ENCODE peak calls at places on chromosomes 16 and 17, in five cellular contexts. One of them, this sample, is unnamed.

GRCh38 chr17:48163809-48164208 is 56.2 kb downstream of the SNX11 start:
- DNase-seq in trophoblast cell: no peak
- DNase-seq in testis: no peak
- DNase-seq in foreskin keratinocyte: no peak
- DNase-seq in small intestine: no peak
- DNase-seq in this sample: no peak

GRCh38 chr16:66287416-66287815 is 79.1 kb upstream of the CDH5 start:
- DNase-seq in trophoblast cell: no peak
- DNase-seq in testis: no peak
- DNase-seq in foreskin keratinocyte: no peak
- DNase-seq in small intestine: no peak
- DNase-seq in this sample: no peak

GRCh38 chr17:60832206-60832605 is 154.6 kb downstream of the BCAS3 start:
- DNase-seq in trophoblast cell: peak; percentile 3
- DNase-seq in testis: no peak
- DNase-seq in foreskin keratinocyte: no peak
- DNase-seq in small intestine: peak; percentile 8
- DNase-seq in this sample: peak; percentile 16

GRCh38 chr16:29990883-29991570 is 4.4 kb downstream of the HIRIP3 start:
- DNase-seq in trophoblast cell: no peak
- DNase-seq in testis: no peak
- DNase-seq in foreskin keratinocyte: no peak
- DNase-seq in small intestine: no peak
- DNase-seq in this sample: no peak

GRCh38 chr16:25896412-25896811 is 204.7 kb downstream of the HS3ST4 start:
- DNase-seq in trophoblast cell: no peak
- DNase-seq in testis: no peak
- DNase-seq in foreskin keratinocyte: no peak
- DNase-seq in small intestine: no peak
- DNase-seq in this sample: no peak

GRCh38 chr17:10614536-10615155 is 42.5 kb downstream of the MYH3 start:
- DNase-seq in trophoblast cell: peak; percentile 73
- DNase-seq in testis: peak; percentile 68
- DNase-seq in foreskin keratinocyte: no peak
- DNase-seq in small intestine: peak; percentile 44
- DNase-seq in this sample: peak; percentile 12

GRCh38 chr17:49850772-49851386 is 3.0 kb upstream of the TAC4 start:
- DNase-seq in trophoblast cell: peak; percentile 19
- DNase-seq in testis: no peak
- DNase-seq in foreskin keratinocyte: no peak
- DNase-seq in small intestine: no peak
- DNase-seq in this sample: no peak

GRCh38 chr17:35359396-35359795 is 14.0 kb downstream of the SLFN11 start:
- DNase-seq in trophoblast cell: no peak
- DNase-seq in testis: no peak
- DNase-seq in foreskin keratinocyte: no peak
- DNase-seq in small intestine: no peak
- DNase-seq in this sample: no peak

GRCh38 chr17:53227514-53227913 is 595.2 kb upstream of the KIF2B start:
- DNase-seq in trophoblast cell: no peak
- DNase-seq in testis: no peak
- DNase-seq in foreskin keratinocyte: no peak
- DNase-seq in small intestine: peak; percentile 10
- DNase-seq in this sample: no peak

GRCh38 chr17:19003966-19004600 is 481 bp downstream of the FAM83G start:
- DNase-seq in trophoblast cell: peak; percentile 63
- DNase-seq in testis: peak; percentile 25
- DNase-seq in foreskin keratinocyte: peak; percentile 49
- DNase-seq in small intestine: peak; percentile 57
- DNase-seq in this sample: peak; percentile 57

GRCh38 chr17:67700037-67700436 is 17.7 kb upstream of the NOL11 start:
- DNase-seq in trophoblast cell: no peak
- DNase-seq in testis: no peak
- DNase-seq in foreskin keratinocyte: no peak
- DNase-seq in small intestine: no peak
- DNase-seq in this sample: peak; percentile 17

GRCh38 chr16:1164382-1164781 is 11.5 kb downstream of the CACNA1H start:
- DNase-seq in trophoblast cell: no peak
- DNase-seq in testis: no peak
- DNase-seq in foreskin keratinocyte: no peak
- DNase-seq in small intestine: no peak
- DNase-seq in this sample: no peak

GRCh38 chr17:28773736-28774135 is 29.9 kb downstream of the TRAF4 start:
- DNase-seq in trophoblast cell: peak; percentile 78
- DNase-seq in testis: no peak
- DNase-seq in foreskin keratinocyte: no peak
- DNase-seq in small intestine: no peak
- DNase-seq in this sample: no peak

GRCh38 chr16:55853114-55853513 is 20.2 kb upstream of the CES1 start:
- DNase-seq in trophoblast cell: no peak
- DNase-seq in testis: no peak
- DNase-seq in foreskin keratinocyte: no peak
- DNase-seq in small intestine: no peak
- DNase-seq in this sample: no peak

GRCh38 chr16:20102521-20102920 is 28.8 kb upstream of the GPR139 start:
- DNase-seq in trophoblast cell: no peak
- DNase-seq in testis: no peak
- DNase-seq in foreskin keratinocyte: no peak
- DNase-seq in small intestine: no peak
- DNase-seq in this sample: no peak

GRCh38 chr16:578870-579405 is 9.2 kb downstream of the PIGQ start:
- DNase-seq in trophoblast cell: peak; percentile 89
- DNase-seq in testis: peak; percentile 73
- DNase-seq in foreskin keratinocyte: no peak
- DNase-seq in small intestine: peak; percentile 83
- DNase-seq in this sample: peak; percentile 64

GRCh38 chr16:78392585-78393195 is 293.2 kb downstream of the WWOX start:
- DNase-seq in trophoblast cell: no peak
- DNase-seq in testis: peak; percentile 18
- DNase-seq in foreskin keratinocyte: no peak
- DNase-seq in small intestine: no peak
- DNase-seq in this sample: no peak

DNA sequence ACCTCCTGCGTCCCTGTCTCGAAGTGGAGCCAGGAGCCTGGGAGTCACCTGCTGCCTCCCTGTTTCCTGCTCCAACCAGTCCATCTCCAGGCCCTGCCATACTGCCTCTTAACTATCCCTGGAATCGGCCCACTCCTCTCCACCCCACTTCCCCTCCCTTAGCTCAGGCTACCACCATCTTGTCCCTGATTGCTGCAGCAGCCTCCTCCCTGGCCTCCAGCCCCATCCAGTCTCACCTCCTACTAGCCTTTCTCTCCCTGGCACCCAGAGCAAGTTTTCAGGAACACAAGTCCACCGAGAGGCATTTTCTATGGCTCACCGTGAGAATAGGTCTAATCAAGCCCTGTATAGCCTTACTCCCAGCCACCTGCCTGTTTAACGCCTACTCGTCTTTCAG is 865 bp upstream of the CAMKK1 start:
- DNase-seq in trophoblast cell: no peak
- DNase-seq in testis: no peak
- DNase-seq in foreskin keratinocyte: no peak
- DNase-seq in small intestine: no peak
- DNase-seq in this sample: no peak
- H3K4me1 ChIP-seq in trophoblast cell: peaks cover 14% of the 10 kb centered on the region
- H3K4me1 ChIP-seq in testis: peaks cover 56% of the 10 kb centered on the region
- H3K4me1 ChIP-seq in foreskin keratinocyte: peaks cover 11% of the 10 kb centered on the region
- H3K4me1 ChIP-seq in small intestine: peaks cover 8% of the 10 kb centered on the region
- H3K4me1 ChIP-seq in this sample: peaks cover 9% of the 10 kb centered on the region

DNA sequence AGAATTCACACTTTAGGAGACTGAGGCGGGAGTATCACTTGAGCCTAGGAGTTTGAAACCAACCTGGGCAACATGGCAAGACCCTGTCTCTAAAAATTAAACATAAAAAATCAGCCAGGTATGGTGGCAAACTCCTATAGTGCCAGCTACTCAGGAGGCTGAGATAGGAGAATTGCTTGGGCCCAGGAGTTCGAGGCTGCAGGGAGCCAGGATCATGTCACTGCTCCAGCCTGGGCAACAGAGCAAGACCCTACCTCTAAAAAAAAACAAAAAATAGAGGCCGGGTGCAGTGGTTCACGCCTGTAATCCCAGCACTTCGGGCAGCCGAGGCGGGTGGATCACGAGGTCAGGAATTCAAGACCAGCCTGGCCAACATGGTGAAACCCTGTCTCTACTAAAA is 8.9 kb upstream of the GPT2 start:
- DNase-seq in trophoblast cell: no peak
- DNase-seq in testis: no peak
- DNase-seq in foreskin keratinocyte: no peak
- DNase-seq in small intestine: no peak
- DNase-seq in this sample: no peak
- H3K4me1 ChIP-seq in trophoblast cell: peaks cover 3% of the 10 kb centered on the region
- H3K4me1 ChIP-seq in testis: no peaks in the 10 kb centered on the region
- H3K4me1 ChIP-seq in foreskin keratinocyte: no peaks in the 10 kb centered on the region
- H3K4me1 ChIP-seq in small intestine: no peaks in the 10 kb centered on the region
- H3K4me1 ChIP-seq in this sample: peaks cover 13% of the 10 kb centered on the region

DNA sequence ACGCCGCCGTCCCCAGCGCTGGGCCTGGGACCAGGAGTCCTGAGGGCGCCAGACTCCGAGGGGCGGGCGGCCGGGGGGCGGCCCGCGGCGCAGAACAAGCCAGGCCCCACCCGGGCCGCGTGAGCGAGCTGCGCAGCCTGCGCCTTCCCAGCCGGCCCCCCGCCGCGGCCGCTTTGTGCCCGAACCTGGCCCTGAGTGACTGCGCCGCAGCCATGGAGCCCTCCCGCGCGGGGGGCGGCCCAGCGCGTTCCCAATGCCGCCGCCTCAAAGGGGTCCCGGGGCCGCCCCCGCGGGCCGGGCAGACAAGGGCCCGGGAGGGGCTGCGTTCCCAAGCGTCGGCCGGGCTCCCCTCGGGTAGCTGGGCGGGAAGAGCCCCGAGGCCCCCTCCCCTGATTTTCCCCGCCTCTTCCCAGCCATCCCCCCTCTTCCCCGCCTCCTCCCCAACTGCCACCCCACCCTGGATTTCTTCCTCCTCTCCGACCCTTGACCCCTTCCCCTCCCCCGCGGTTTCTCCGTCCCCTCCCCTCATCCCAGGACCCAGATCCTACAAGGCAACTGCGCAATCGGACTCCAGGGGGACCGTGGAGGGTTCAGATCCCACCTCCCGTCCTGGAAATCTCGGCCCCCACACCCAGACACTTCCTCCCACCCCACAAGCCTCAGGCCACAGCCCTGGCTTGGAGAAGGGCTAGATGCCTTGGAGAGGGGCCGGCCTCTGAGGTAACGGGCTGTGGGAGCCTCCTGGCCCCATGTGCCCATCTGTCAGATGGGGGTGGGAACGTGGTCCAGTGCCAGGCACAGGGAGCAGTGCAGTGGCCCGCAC is 17.1 kb downstream of the ZNF423 start:
- DNase-seq in trophoblast cell: no peak
- DNase-seq in testis: no peak
- DNase-seq in foreskin keratinocyte: no peak
- DNase-seq in small intestine: no peak
- DNase-seq in this sample: no peak
- H3K4me1 ChIP-seq in trophoblast cell: peaks cover 35% of the 10 kb centered on the region
- H3K4me1 ChIP-seq in testis: peaks cover 40% of the 10 kb centered on the region
- H3K4me1 ChIP-seq in foreskin keratinocyte: no peaks in the 10 kb centered on the region
- H3K4me1 ChIP-seq in small intestine: peaks cover 4% of the 10 kb centered on the region
- H3K4me1 ChIP-seq in this sample: peaks cover 10% of the 10 kb centered on the region

GRCh38 chr17:8418471-8418870 is 17.2 kb upstream of the NDEL1 start:
- DNase-seq in trophoblast cell: no peak
- DNase-seq in testis: no peak
- DNase-seq in foreskin keratinocyte: no peak
- DNase-seq in small intestine: no peak
- DNase-seq in this sample: no peak
- H3K4me1 ChIP-seq in trophoblast cell: peaks cover 3% of the 10 kb centered on the region
- H3K4me1 ChIP-seq in testis: no peaks in the 10 kb centered on the region
- H3K4me1 ChIP-seq in foreskin keratinocyte: no peaks in the 10 kb centered on the region
- H3K4me1 ChIP-seq in small intestine: peaks cover 10% of the 10 kb centered on the region
- H3K4me1 ChIP-seq in this sample: peaks cover 4% of the 10 kb centered on the region

GRCh38 chr17:57462007-57462579 is 205.8 kb downstream of the MSI2 start:
- DNase-seq in trophoblast cell: no peak
- DNase-seq in testis: no peak
- DNase-seq in foreskin keratinocyte: no peak
- DNase-seq in small intestine: no peak
- DNase-seq in this sample: no peak

GRCh38 chr17:57458718-57459285 is 202.5 kb downstream of the MSI2 start:
- DNase-seq in trophoblast cell: no peak
- DNase-seq in testis: no peak
- DNase-seq in foreskin keratinocyte: no peak
- DNase-seq in small intestine: no peak
- DNase-seq in this sample: no peak

GRCh38 chr17:57459286-57459915 is 203.1 kb downstream of the MSI2 start:
- DNase-seq in trophoblast cell: peak; percentile 83
- DNase-seq in testis: no peak
- DNase-seq in foreskin keratinocyte: peak; percentile 33
- DNase-seq in small intestine: no peak
- DNase-seq in this sample: no peak

GRCh38 chr17:57463103-57463885 is 207.0 kb downstream of the MSI2 start:
- DNase-seq in trophoblast cell: peak; percentile 76
- DNase-seq in testis: no peak
- DNase-seq in foreskin keratinocyte: peak; percentile 44
- DNase-seq in small intestine: no peak
- DNase-seq in this sample: no peak

GRCh38 chr17:57461082-57461481 is 204.8 kb downstream of the MSI2 start:
- DNase-seq in trophoblast cell: no peak
- DNase-seq in testis: no peak
- DNase-seq in foreskin keratinocyte: peak; percentile 31
- DNase-seq in small intestine: no peak
- DNase-seq in this sample: no peak
- H3K4me1 ChIP-seq in trophoblast cell: peaks cover 24% of the 10 kb centered on the region
- H3K4me1 ChIP-seq in testis: peaks cover 15% of the 10 kb centered on the region
- H3K4me1 ChIP-seq in foreskin keratinocyte: peaks cover 10% of the 10 kb centered on the region
- H3K4me1 ChIP-seq in small intestine: no peaks in the 10 kb centered on the region
- H3K4me1 ChIP-seq in this sample: peaks cover 8% of the 10 kb centered on the region

GRCh38 chr17:64447526-64447925 is 1.4 kb upstream of the MILR1 start:
- DNase-seq in trophoblast cell: no peak
- DNase-seq in testis: no peak
- DNase-seq in foreskin keratinocyte: no peak
- DNase-seq in small intestine: no peak
- DNase-seq in this sample: no peak
- H3K4me1 ChIP-seq in trophoblast cell: no peaks in the 10 kb centered on the region
- H3K4me1 ChIP-seq in testis: no peaks in the 10 kb centered on the region
- H3K4me1 ChIP-seq in foreskin keratinocyte: no peaks in the 10 kb centered on the region
- H3K4me1 ChIP-seq in small intestine: no peaks in the 10 kb centered on the region
- H3K4me1 ChIP-seq in this sample: no peaks in the 10 kb centered on the region

GRCh38 chr17:1782171-1782567 is 20.3 kb downstream of the SERPINF1 start:
- DNase-seq in trophoblast cell: no peak
- DNase-seq in testis: no peak
- DNase-seq in foreskin keratinocyte: no peak
- DNase-seq in small intestine: no peak
- DNase-seq in this sample: no peak
- H3K4me1 ChIP-seq in trophoblast cell: peaks cover 10% of the 10 kb centered on the region
- H3K4me1 ChIP-seq in testis: peaks cover 64% of the 10 kb centered on the region
- H3K4me1 ChIP-seq in foreskin keratinocyte: peaks cover 14% of the 10 kb centered on the region
- H3K4me1 ChIP-seq in small intestine: peaks cover 6% of the 10 kb centered on the region
- H3K4me1 ChIP-seq in this sample: no peaks in the 10 kb centered on the region

This sample was measured in HAP-1.